ENCODE peak calls at places on chromosomes 13 and 19, in six cellular contexts. C, W, U, S, I and K are unnamed samples.

GRCh38 chr13:108610517-108610916 is 18.9 kb upstream of the MYO16 start:
- DNase-seq in W (no peak), U (no peak), C (no peak), I (no peak), S (no peak), K (no peak)

GRCh38 chr13:39253774-39254173 is 215.5 kb downstream of the NHLRC3 start:
- DNase-seq in C (peak), W (no peak), U (no peak), S (no peak), I (peak), K (peak)

GRCh38 chr19:2259331-2259730 is 3.1 kb upstream of the JSRP1 start:
- DNase-seq in S (no peak), I (peak), U (no peak), W (peak), C (no peak), K (no peak)

GRCh38 chr19:16896913-16897571 is 8.2 kb downstream of the F2RL3 start:
- DNase-seq in W (peak), C (peak), I (peak), U (peak), S (peak), K (peak)

GRCh38 chr13:45063261-45063870 is 56.9 kb upstream of the GTF2F2 start:
- DNase-seq in C (peak), S (no peak), U (no peak), W (no peak), I (peak), K (peak)

GRCh38 chr19:11019824-11020223 is 59.0 kb downstream of the SMARCA4 start:
- DNase-seq in W (no peak), I (no peak), C (peak), U (peak), S (no peak), K (no peak)

GRCh38 chr19:35828694-35829301 is 16.2 kb upstream of the PRODH2 start:
- DNase-seq in I (peak), S (peak), W (no peak), U (peak), C (peak), K (no peak)

GRCh38 chr19:42288411-42288810 is 13.5 kb upstream of the PRR19 start:
- DNase-seq in I (no peak), W (no peak), C (no peak), S (no peak), U (no peak), K (no peak)

GRCh38 chr13:90889906-90890305 is 457.6 kb upstream of the MIR17HG start:
- DNase-seq in U (no peak), C (no peak), I (no peak), W (no peak), S (no peak), K (no peak)

GRCh38 chr19:3012522-3013260 is 16.4 kb downstream of the TLE2 start:
- DNase-seq in I (no peak), U (no peak), C (no peak), S (no peak), W (no peak), K (no peak)

GRCh38 chr13:110509971-110510786 is 51.3 kb downstream of the RAB20 start:
- DNase-seq in S (no peak), W (no peak), U (peak), C (no peak), I (no peak), K (no peak)

GRCh38 chr13:37681295-37682032 is 82.9 kb upstream of the POSTN start:
- DNase-seq in W (no peak), S (no peak), I (peak), C (peak), U (no peak), K (peak)

GRCh38 chr13:95153647-95154405 is 147.4 kb downstream of the ABCC4 start:
- DNase-seq in C (peak), S (no peak), I (no peak), U (no peak), W (no peak), K (no peak)

GRCh38 chr19:34999498-35000337 is at the start of gene GRAMD1A:
- DNase-seq in W (peak), S (peak), I (peak), U (peak), C (peak), K (no peak)

GRCh38 chr13:48123827-48124226 is 28.9 kb upstream of the MED4 start:
- DNase-seq in W (no peak), C (no peak), S (no peak), U (no peak), I (no peak), K (no peak)

GRCh38 chr19:44848805-44849457 is 2.8 kb downstream of the NECTIN2 start:
- DNase-seq in S (no peak), U (no peak), W (no peak), I (no peak), C (no peak), K (no peak)

GRCh38 chr13:27182844-27183497 is 11.4 kb upstream of the USP12 start:
- DNase-seq in C (peak), I (peak), W (peak), U (peak), S (no peak), K (no peak)

GRCh38 chr19:41755328-41755913 is at the start of gene CEACAM6:
- DNase-seq in W (peak), S (no peak), U (no peak), C (no peak), I (no peak), K (no peak)

GRCh38 chr19:35509018-35509652 is 4.3 kb downstream of the DMKN start:
- DNase-seq in W (peak), I (no peak), C (no peak), U (no peak), S (no peak), K (no peak)

GRCh38 chr19:7224205-7224833 is 69.9 kb downstream of the INSR start:
- DNase-seq in W (no peak), I (no peak), U (peak), S (peak), C (peak), K (no peak)

GRCh38 chr13:99228737-99229691 is 28.4 kb downstream of the UBAC2 start:
- DNase-seq in I (peak), S (no peak), C (peak), W (peak), U (no peak), K (peak)

GRCh38 chr19:49746206-49746958 is 16.7 kb downstream of the TSKS start:
- DNase-seq in S (no peak), U (peak), C (peak), I (no peak), W (no peak), K (no peak)

GRCh38 chr13:33205804-33206221 is 79.7 kb downstream of the STARD13 start:
- DNase-seq in I (no peak), S (no peak), W (no peak), C (peak), U (no peak), K (no peak)

GRCh38 chr19:42216653-42217521 is 590 bp downstream of the DEDD2 start:
- DNase-seq in W (peak), U (peak), C (peak), I (peak), S (peak), K (no peak)

GRCh38 chr13:94412870-94413269 is 66.6 kb downstream of the DCT start:
- DNase-seq in S (no peak), C (peak), U (no peak), W (no peak), I (no peak), K (no peak)

GRCh38 chr19:35309481-35310279 is 17.7 kb downstream of the MAG start:
- DNase-seq in C (peak), W (peak), S (no peak), U (no peak), I (no peak), K (no peak)

GRCh38 chr13:98577823-98578285 is 947 bp upstream of the STK24 start:
- DNase-seq in S (no peak), C (no peak), I (no peak), W (peak), U (peak), K (no peak)

GRCh38 chr13:113458218-113459065 is 5.2 kb upstream of the ADPRHL1 start:
- DNase-seq in S (no peak), W (no peak), I (no peak), U (peak), C (peak), K (no peak)

GRCh38 chr19:46984077-46985010 is 35.3 kb upstream of the NPAS1 start:
- DNase-seq in S (no peak), W (peak), C (peak), U (peak), I (peak), K (no peak)

GRCh38 chr19:41995959-41996797 is 2.1 kb upstream of the ATP1A3 start:
- DNase-seq in I (no peak), U (no peak), C (no peak), S (peak), W (no peak), K (no peak)

GRCh38 chr19:18233224-18233825 is 7.1 kb upstream of the PDE4C start:
- DNase-seq in S (no peak), I (no peak), W (peak), C (peak), U (peak), K (no peak)

GRCh38 chr13:23979361-23980159 is 82.3 kb upstream of the C1QTNF9B start:
- DNase-seq in W (no peak), I (peak), C (peak), S (peak), U (peak), K (no peak)

GRCh38 chr13:71621152-71622124 is 245.6 kb downstream of the DACH1 start:
- DNase-seq in W (no peak), S (no peak), C (no peak), I (no peak), U (no peak), K (no peak)

GRCh38 chr19:19747357-19748220 is 14.7 kb upstream of the ZNF14 start:
- DNase-seq in U (no peak), C (no peak), S (peak), I (no peak), W (no peak), K (no peak)

GRCh38 chr19:43681826-43682225 is 11.9 kb upstream of the PLAUR start:
- DNase-seq in S (no peak), U (no peak), I (no peak), C (no peak), W (no peak), K (no peak)

GRCh38 chr13:93603043-93603442 is 376.4 kb downstream of the GPC6 start:
- DNase-seq in I (peak), C (peak), W (peak), S (no peak), U (no peak), K (peak)

GRCh38 chr19:14265285-14266036 is 59.5 kb upstream of the ADGRL1 start:
- DNase-seq in U (no peak), C (no peak), I (no peak), S (no peak), W (no peak), K (no peak)

GRCh38 chr19:3479177-3479818 is 1.0 kb downstream of the SMIM24 start:
- DNase-seq in U (no peak), C (no peak), S (no peak), W (no peak), I (no peak), K (no peak)

GRCh38 chr13:49760555-49760954 is 31.9 kb downstream of the KPNA3 start:
- DNase-seq in W (no peak), I (no peak), S (no peak), C (no peak), U (no peak), K (no peak)
- TF ChIP-seq CTCF in W (no peak), I (no peak), S (no peak), C (no peak), U (no peak), K (no peak)

GRCh38 chr13:87680298-87680697 is 9.1 kb downstream of the SLITRK5 start:
- DNase-seq in U (no peak), S (no peak), C (no peak), W (peak), I (no peak), K (no peak)
- TF ChIP-seq CTCF in U (no peak), S (no peak), C (no peak), W (peak), I (no peak), K (no peak)

GRCh38 chr13:92578358-92578757 is 648.2 kb upstream of the GPC6 start:
- DNase-seq in U (no peak), W (no peak), S (no peak), C (no peak), I (no peak), K (no peak)

GRCh38 chr13:92572190-92572589 is 654.4 kb upstream of the GPC6 start:
- DNase-seq in C (no peak), I (no peak), S (no peak), W (no peak), U (no peak), K (no peak)

GRCh38 chr13:92574499-92574898 is 652.1 kb upstream of the GPC6 start:
- DNase-seq in W (no peak), S (no peak), U (no peak), I (no peak), C (peak), K (no peak)

GRCh38 chr13:92575782-92576181 is 650.8 kb upstream of the GPC6 start:
- DNase-seq in W (no peak), C (no peak), S (no peak), U (no peak), I (no peak), K (no peak)

DNA sequence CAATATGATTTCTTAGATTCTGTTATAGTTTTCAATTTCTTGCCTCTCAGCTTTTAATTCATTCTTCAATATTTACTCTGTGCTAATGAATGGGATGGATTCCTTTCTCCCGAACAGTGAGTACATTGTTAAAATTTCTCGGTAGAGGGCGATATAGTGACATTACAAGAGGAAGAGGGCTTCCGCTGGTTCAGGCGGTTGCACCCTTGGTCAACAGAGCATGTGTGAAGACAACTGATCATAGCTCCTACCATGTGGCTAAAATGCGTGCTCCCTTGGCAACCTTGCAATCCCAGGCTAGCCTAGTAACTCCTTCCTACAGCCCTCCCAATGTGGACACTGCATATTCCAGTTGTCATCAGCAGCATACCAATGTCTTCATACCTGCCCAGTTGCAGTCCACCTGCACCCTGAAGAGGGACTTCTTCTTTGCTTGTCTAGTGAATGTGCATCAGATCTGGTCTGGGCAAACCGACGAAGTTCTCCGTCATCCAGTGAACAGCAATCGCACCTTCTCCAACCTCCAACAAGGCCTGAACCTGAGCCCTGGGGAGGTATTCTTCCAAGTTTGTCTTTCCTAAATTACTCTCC is 653.0 kb upstream of the GPC6 start:
- DNase-seq in S (no peak), U (no peak), C (peak), W (no peak), I (no peak), K (no peak)
- TF ChIP-seq CTCF in S (no peak), U (no peak), C (peak), W (peak), I (no peak), K (no peak)

DNA sequence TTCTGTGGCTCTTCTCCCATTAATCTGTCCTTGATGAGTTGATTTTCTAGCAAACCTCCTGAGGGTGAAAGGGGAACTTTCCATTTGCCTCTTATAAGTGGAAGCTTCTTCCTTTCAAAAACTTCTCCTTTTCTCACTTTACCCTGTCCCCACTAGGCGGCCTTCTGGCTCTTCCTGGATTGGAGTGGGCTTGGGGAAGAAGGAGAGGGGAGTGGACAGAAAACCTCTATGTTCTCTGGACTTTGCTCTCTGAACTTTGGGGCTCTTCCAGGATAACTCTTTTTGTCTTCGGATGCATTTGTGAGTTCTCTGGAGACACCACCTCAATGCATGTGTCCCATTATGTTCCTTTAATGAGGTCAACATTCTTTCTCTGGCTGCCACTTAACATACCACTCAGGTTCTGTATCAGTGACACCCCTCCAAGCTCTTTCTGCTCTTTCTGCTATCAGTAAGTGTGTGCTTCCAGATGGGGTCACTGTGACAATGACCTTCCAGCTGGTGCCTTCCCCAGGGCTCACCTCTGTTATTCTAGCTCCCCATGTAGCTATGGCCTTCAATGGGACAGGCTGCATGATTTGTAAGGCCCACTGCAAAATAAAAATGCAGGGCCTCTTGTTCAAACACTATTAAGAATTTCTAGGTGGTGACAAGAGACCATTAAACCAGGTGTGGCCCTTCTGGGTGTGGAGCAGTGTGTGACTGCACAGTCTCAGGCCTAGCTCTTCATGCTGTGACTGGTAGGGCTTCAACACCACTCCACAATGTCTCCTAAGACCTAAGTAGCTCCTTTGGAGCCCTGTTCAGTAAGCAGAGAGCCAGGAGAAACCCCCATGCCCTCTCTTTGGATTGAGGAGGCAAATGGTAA is 389.2 kb downstream of the EFNB2 start:
- DNase-seq in C (no peak), I (no peak), U (no peak), S (no peak), W (no peak), K (no peak)
- TF ChIP-seq CTCF in C (no peak), I (peak), U (no peak), S (no peak), W (no peak), K (no peak)